ENCODE peak calls at places on chromosomes 11 and 22, in nine cellular contexts. G is uterus, A is transverse colon, C is endothelial cell of umbilical vein, L is H1, F is upper lobe of left lung, N is A549, O is body of pancreas, B is HCT116. H is an unnamed sample.

GRCh38 chr11:2715716-2716350 is 16.0 kb upstream of the KCNQ1OT1 start:
- DNase-seq in G (no peak), A (no peak), C (no peak), L (no peak), F (no peak), N (no peak), O (no peak), B (no peak), H (no peak)

GRCh38 chr22:25327018-25327755 is 107.7 kb downstream of the CRYBB2 start:
- DNase-seq in G (no peak), A (no peak), C (no peak), L (no peak), F (no peak), N (no peak), O (no peak), B (no peak), H (no peak)

GRCh38 chr11:75537740-75538139 is 12.0 kb upstream of the GDPD5 start:
- DNase-seq in G (no peak), A (no peak), C (no peak), L (no peak), F (no peak), N (no peak), O (no peak), B (no peak), H (no peak)

GRCh38 chr22:30219668-30220278 is 26.8 kb downstream of the LIF start:
- DNase-seq in G (no peak), A (no peak), C (no peak), L (no peak), F (no peak), N (no peak), O (no peak), B (no peak), H (no peak)

GRCh38 chr11:61149624-61150615 is 11.3 kb downstream of the VPS37C start:
- DNase-seq in G (no peak), A (peak; percentile 30), C (peak; percentile 63), L (no peak), F (peak; percentile 40), N (no peak), O (peak; percentile 42), B (no peak), H (no peak)

GRCh38 chr11:112797072-112797471 is 164.1 kb upstream of the NCAM1 start:
- DNase-seq in G (no peak), A (no peak), C (no peak), L (no peak), F (no peak), N (no peak), O (peak; percentile 20), B (no peak), H (no peak)

GRCh38 chr11:128195057-128195751 is 392.2 kb downstream of the ETS1 start:
- DNase-seq in G (no peak), A (no peak), C (peak; percentile 98), L (no peak), F (peak; percentile 45), N (no peak), O (no peak), B (no peak), H (no peak)

GRCh38 chr11:76655466-76656086 is 15.0 kb downstream of the LRRC32 start:
- DNase-seq in G (no peak), A (no peak), C (no peak), L (no peak), F (peak; percentile 18), N (no peak), O (no peak), B (no peak), H (no peak)

GRCh38 chr22:20033045-20033706 is 12.3 kb downstream of the TANGO2 start:
- DNase-seq in G (no peak), A (no peak), C (no peak), L (no peak), F (no peak), N (no peak), O (peak; percentile 55), B (no peak), H (no peak)

DNA sequence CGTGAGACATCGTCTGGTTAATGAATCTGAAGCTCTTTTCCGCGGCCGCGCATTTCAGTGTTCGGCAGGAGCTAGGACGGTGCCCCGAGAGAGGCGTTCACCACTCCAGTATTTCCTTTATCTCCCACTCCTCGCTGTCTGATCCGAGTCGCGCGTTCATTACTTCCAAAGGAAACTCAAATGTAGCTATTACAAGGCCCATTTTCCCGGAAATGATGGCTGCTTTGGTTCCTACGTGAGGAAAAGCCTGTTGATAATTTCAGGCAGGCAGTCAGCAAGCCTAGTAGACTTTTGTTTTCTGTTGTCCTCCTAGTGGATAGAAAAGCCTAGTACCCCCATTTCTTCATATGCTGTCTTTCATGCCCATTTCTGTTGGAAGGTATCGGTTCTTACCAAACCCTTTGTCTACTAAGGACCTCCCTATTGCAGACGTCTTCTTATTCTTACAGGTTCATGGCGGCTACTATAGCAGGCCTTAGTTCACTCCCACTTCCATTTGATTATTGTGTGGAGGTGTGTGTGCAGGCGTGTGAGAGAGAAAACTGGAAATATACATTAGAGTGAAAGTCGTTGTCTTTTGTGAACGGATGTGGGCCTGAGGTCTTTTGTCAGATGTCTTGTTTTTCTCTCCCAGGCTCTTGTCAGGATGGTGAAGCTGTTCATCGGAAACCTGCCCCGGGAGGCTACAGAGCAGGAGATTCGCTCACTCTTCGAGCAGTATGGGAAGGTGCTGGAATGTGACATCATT is 737 bp downstream of the RBM4 start:
- DNase-seq in G (no peak), A (peak; percentile 20), C (peak; percentile 71), L (no peak), F (no peak), N (peak; percentile 31), O (peak; percentile 35), B (no peak), H (peak; percentile 39)
- TF ChIP-seq CTCF in G (no peak), A (no peak), C (no peak), L (no peak), F (no peak), N (no peak), O (no peak), B (no peak), H (no peak)

GRCh38 chr11:73159981-73160777 is 18.1 kb upstream of the FCHSD2 start:
- DNase-seq in G (no peak), A (no peak), C (no peak), L (no peak), F (no peak), N (no peak), O (no peak), B (no peak), H (peak; percentile 52)

GRCh38 chr11:73157141-73158010 is 15.3 kb upstream of the FCHSD2 start:
- DNase-seq in G (no peak), A (peak; percentile 35), C (no peak), L (no peak), F (peak; percentile 54), N (no peak), O (peak; percentile 45), B (no peak), H (no peak)

GRCh38 chr11:73156686-73157085 is 14.6 kb upstream of the FCHSD2 start:
- DNase-seq in G (no peak), A (no peak), C (no peak), L (no peak), F (no peak), N (no peak), O (no peak), B (no peak), H (no peak)

GRCh38 chr11:73159297-73159696 is 17.2 kb upstream of the FCHSD2 start:
- DNase-seq in G (no peak), A (no peak), C (no peak), L (no peak), F (no peak), N (no peak), O (no peak), B (no peak), H (peak; percentile 58)

GRCh38 chr11:73158356-73159051 is 16.4 kb upstream of the FCHSD2 start:
- DNase-seq in G (no peak), A (no peak), C (no peak), L (no peak), F (no peak), N (no peak), O (no peak), B (no peak), H (no peak)
- TF ChIP-seq POLR2A in G (no peak), A (no peak), C (no peak), L (no peak), F (no peak), N (no peak), O (no peak), B (no peak), H (no peak)

DNA sequence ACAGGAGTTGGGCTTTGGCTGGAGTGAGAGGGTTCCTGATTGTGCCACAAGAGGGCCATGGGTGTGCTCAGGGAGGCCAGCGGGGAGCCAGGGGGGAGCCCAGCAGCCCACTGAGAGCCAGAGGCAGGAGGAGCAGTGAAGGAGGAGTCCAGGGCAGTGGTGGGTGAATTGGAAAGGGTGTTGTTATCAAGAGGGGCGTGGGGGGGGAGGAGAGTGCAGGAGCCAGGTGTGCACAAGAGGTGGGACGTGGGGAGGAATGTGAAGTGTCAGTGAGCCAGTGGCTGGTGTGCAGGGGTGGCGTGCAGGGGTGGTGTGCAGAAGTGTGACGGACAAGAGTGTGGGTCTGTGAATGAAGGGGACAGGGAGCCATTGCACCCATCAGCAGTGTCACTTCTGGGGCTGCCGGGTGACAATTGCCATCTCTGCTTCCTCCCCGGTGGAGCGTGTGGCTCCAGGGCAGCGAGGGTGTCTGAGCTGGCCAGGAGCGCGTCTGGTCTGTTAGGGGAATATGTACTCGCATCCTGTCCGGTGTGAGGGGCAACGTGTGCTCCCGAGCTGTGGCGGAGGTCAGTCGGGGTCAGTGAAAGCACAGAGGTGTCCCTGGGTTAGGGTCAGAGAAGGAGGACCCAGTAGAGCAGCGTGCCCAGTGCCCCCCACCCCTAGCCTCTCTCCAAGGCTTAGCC is 1.7 kb downstream of the CLCF1 start:
- DNase-seq in G (peak; percentile 66), A (no peak), C (no peak), L (peak; percentile 66), F (peak; percentile 53), N (peak; percentile 74), O (peak; percentile 55), B (no peak), H (no peak)
- H3K4me3 ChIP-seq in G (peak overlapping the region; percentile 85), A (peak overlapping the region; percentile 78), C (no peak overlapping the region), L (peak overlapping the region; percentile 52), F (peak overlapping the region; percentile 83), N (peak overlapping the region; percentile 68), O (no peak overlapping the region), B (peak overlapping the region; percentile 64), H (no peak overlapping the region)

GRCh38 chr22:21672107-21672629 is 6.4 kb downstream of the PPIL2 start:
- DNase-seq in G (no peak), A (no peak), C (no peak), L (no peak), F (no peak), N (no peak), O (no peak), B (no peak), H (no peak)
- TF ChIP-seq CTCF in G (no peak), A (no peak), C (no peak), L (no peak), F (no peak), N (no peak), O (no peak), B (no peak), H (no peak)

GRCh38 chr11:123783536-123783935 is 22.6 kb downstream of the OR6M1 start:
- DNase-seq in G (no peak), A (peak; percentile 11), C (no peak), L (no peak), F (no peak), N (no peak), O (no peak), B (no peak), H (no peak)
- TF ChIP-seq POLR2A in G (no peak), A (no peak), C (no peak), L (no peak), F (no peak), N (no peak), O (no peak), B (no peak), H (no peak)

GRCh38 chr11:65379698-65380459 is 2.6 kb downstream of the SLC25A45 start:
- DNase-seq in G (no peak), A (no peak), C (no peak), L (no peak), F (no peak), N (no peak), O (peak; percentile 40), B (no peak), H (no peak)
- H3K4me3 ChIP-seq in G (no peak overlapping the region), A (no peak overlapping the region), C (no peak overlapping the region), L (no peak overlapping the region), F (no peak overlapping the region), N (no peak overlapping the region), O (no peak overlapping the region), B (no peak overlapping the region), H (no peak overlapping the region)

H was measured in lower leg skin.